ENCODE peak calls at places on chromosomes 3 and 15, in ten cellular contexts. I, L, V, Y, A, N, Z, W, Q and G are unnamed samples.

GRCh38 chr3:148147896-148148295 is 549.8 kb upstream of the AGTR1 start:
- DNase-seq in I (peak), L (no peak), V (no peak), Y (no peak), A (peak), N (no peak), Z (no peak), W (no peak), Q (no peak), G (peak)

GRCh38 chr15:99426431-99427105 is 139.2 kb upstream of the MEF2A start:
- DNase-seq in I (no peak), L (no peak), V (no peak), Y (peak), A (no peak), N (no peak), Z (no peak), W (peak), Q (no peak), G (no peak)

GRCh38 chr3:101928890-101929289 is 79.6 kb downstream of the NFKBIZ start:
- DNase-seq in I (peak), L (peak), V (no peak), Y (no peak), A (peak), N (no peak), Z (peak), W (no peak), Q (no peak), G (peak)

GRCh38 chr15:84889313-84889990 is 5.0 kb downstream of the SLC28A1 start:
- DNase-seq in I (no peak), L (no peak), V (no peak), Y (no peak), A (no peak), N (no peak), Z (no peak), W (no peak), Q (no peak), G (no peak)

GRCh38 chr3:65245133-65246076 is 557.6 kb upstream of the ADAMTS9 start:
- DNase-seq in I (peak), L (no peak), V (no peak), Y (peak), A (peak), N (no peak), Z (peak), W (no peak), Q (no peak), G (peak)

GRCh38 chr3:186824430-186825139 is 17.9 kb upstream of the ADIPOQ start:
- DNase-seq in I (no peak), L (no peak), V (no peak), Y (no peak), A (no peak), N (no peak), Z (no peak), W (peak), Q (no peak), G (no peak)

GRCh38 chr3:191376742-191377141 is 46.4 kb upstream of the UTS2B start:
- DNase-seq in I (peak), L (peak), V (peak), Y (peak), A (peak), N (no peak), Z (peak), W (no peak), Q (no peak), G (peak)

GRCh38 chr3:23203651-23204111 is 554 bp downstream of the UBE2E2 start:
- DNase-seq in I (peak), L (peak), V (no peak), Y (no peak), A (peak), N (peak), Z (peak), W (peak), Q (no peak), G (peak)

GRCh38 chr3:60215952-60216351 is 1035.3 kb downstream of the FHIT start:
- DNase-seq in I (no peak), L (no peak), V (no peak), Y (no peak), A (no peak), N (no peak), Z (no peak), W (no peak), Q (no peak), G (no peak)

GRCh38 chr3:67947808-67948508 is 293.5 kb upstream of the SUCLG2 start:
- DNase-seq in I (no peak), L (peak), V (no peak), Y (no peak), A (no peak), N (no peak), Z (no peak), W (no peak), Q (peak), G (no peak)

GRCh38 chr3:172128852-172129251 is 89.5 kb downstream of the FNDC3B start:
- DNase-seq in I (no peak), L (no peak), V (no peak), Y (no peak), A (no peak), N (no peak), Z (no peak), W (no peak), Q (no peak), G (no peak)

GRCh38 chr3:48088056-48088748 is 72.0 kb upstream of the MAP4 start:
- DNase-seq in I (no peak), L (no peak), V (no peak), Y (no peak), A (peak), N (no peak), Z (no peak), W (no peak), Q (no peak), G (peak)

GRCh38 chr3:134092231-134092701 is 62.5 kb upstream of the SLCO2A1 start:
- DNase-seq in I (peak), L (no peak), V (no peak), Y (no peak), A (peak), N (no peak), Z (peak), W (no peak), Q (no peak), G (no peak)

GRCh38 chr3:127680146-127680661 is 7.5 kb downstream of the ABTB1 start:
- DNase-seq in I (no peak), L (no peak), V (no peak), Y (no peak), A (no peak), N (no peak), Z (no peak), W (peak), Q (no peak), G (no peak)

GRCh38 chr3:59388555-59389280 is 338.9 kb upstream of the CFAP20DC start:
- DNase-seq in I (no peak), L (peak), V (no peak), Y (no peak), A (no peak), N (no peak), Z (no peak), W (no peak), Q (no peak), G (no peak)

GRCh38 chr3:125440559-125440955 is 65.4 kb upstream of the ZNF148 start:
- DNase-seq in I (no peak), L (peak), V (no peak), Y (peak), A (no peak), N (no peak), Z (no peak), W (no peak), Q (no peak), G (no peak)

GRCh38 chr3:31369637-31370036 is 163.1 kb upstream of the STT3B start:
- DNase-seq in I (peak), L (peak), V (no peak), Y (no peak), A (peak), N (no peak), Z (peak), W (no peak), Q (no peak), G (peak)

GRCh38 chr15:48710952-48711495 is 65.5 kb upstream of the FBN1 start:
- DNase-seq in I (no peak), L (no peak), V (no peak), Y (no peak), A (no peak), N (no peak), Z (no peak), W (no peak), Q (no peak), G (no peak)

GRCh38 chr3:181252626-181253025 is 263.1 kb upstream of the DNAJC19 start:
- DNase-seq in I (no peak), L (no peak), V (no peak), Y (no peak), A (no peak), N (no peak), Z (no peak), W (no peak), Q (no peak), G (no peak)

GRCh38 chr15:50707878-50708427 is 21.4 kb upstream of the TRPM7 start:
- DNase-seq in I (no peak), L (no peak), V (no peak), Y (no peak), A (no peak), N (no peak), Z (no peak), W (no peak), Q (no peak), G (no peak)

GRCh38 chr3:125428216-125428830 is 53.2 kb upstream of the ZNF148 start:
- DNase-seq in I (no peak), L (no peak), V (no peak), Y (no peak), A (no peak), N (no peak), Z (no peak), W (no peak), Q (no peak), G (no peak)

GRCh38 chr15:35289029-35289617 is 204.0 kb upstream of the NANOGP8 start:
- DNase-seq in I (peak), L (peak), V (peak), Y (peak), A (peak), N (peak), Z (peak), W (no peak), Q (no peak), G (peak)

GRCh38 chr3:114436182-114436581 is 142.4 kb downstream of the TIGIT start:
- DNase-seq in I (no peak), L (no peak), V (no peak), Y (no peak), A (no peak), N (no peak), Z (no peak), W (no peak), Q (no peak), G (no peak)

GRCh38 chr3:111917300-111917699 is 58.2 kb downstream of the PHLDB2 start:
- DNase-seq in I (peak), L (peak), V (no peak), Y (no peak), A (peak), N (peak), Z (peak), W (no peak), Q (no peak), G (no peak)

DNA sequence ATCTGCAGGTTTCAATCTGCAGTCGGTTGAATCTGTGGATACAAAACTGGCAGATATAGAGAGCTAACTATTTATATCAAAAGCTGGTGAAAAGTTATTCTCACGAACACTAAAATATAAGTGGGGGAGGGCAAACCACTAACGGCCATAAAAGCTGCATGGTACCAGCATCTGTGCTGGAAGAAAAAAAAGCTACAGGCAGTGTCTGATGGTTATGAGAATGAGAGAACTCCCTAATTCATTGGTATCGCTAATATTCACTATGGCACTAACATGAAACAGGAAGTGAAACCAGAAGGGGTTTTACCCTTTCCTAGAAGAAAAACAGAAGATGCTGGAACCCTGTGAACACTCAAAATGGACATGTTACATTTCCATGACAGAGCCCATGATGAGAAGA is 15.9 kb downstream of the CEP70 start:
- DNase-seq in I (no peak), L (no peak), V (no peak), Y (no peak), A (no peak), N (no peak), Z (no peak), W (no peak), Q (no peak), G (no peak)
- H3K4me3 ChIP-seq in I (no peak), L (no peak), V (no peak), Y (no peak), A (no peak), N (no peak), Z (no peak), W (no peak), Q (no peak), G (no peak)

DNA sequence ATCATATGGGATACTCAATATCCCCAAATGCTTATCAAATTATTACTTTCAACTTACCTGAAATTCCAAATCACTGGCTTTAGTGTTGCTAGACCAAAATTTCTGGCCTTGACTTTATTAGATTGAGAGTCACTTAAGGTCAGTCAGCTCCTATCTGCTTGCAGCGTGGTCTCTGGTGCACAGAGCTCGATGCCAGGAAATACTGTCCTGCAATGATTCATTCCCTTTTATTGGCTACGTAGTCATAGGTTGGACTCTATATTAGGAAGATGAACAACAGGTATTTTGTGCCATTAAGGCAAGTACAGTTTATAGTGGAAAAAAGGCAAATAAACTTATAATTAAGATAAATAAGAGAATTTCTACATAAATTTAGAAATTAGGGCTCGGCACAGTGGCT is 378.6 kb upstream of the MCTP2 start:
- DNase-seq in I (no peak), L (peak), V (no peak), Y (no peak), A (no peak), N (no peak), Z (no peak), W (no peak), Q (no peak), G (no peak)
- H3K4me3 ChIP-seq in I (no peak), L (no peak), V (no peak), Y (no peak), A (no peak), N (no peak), Z (no peak), W (no peak), Q (no peak), G (no peak)

DNA sequence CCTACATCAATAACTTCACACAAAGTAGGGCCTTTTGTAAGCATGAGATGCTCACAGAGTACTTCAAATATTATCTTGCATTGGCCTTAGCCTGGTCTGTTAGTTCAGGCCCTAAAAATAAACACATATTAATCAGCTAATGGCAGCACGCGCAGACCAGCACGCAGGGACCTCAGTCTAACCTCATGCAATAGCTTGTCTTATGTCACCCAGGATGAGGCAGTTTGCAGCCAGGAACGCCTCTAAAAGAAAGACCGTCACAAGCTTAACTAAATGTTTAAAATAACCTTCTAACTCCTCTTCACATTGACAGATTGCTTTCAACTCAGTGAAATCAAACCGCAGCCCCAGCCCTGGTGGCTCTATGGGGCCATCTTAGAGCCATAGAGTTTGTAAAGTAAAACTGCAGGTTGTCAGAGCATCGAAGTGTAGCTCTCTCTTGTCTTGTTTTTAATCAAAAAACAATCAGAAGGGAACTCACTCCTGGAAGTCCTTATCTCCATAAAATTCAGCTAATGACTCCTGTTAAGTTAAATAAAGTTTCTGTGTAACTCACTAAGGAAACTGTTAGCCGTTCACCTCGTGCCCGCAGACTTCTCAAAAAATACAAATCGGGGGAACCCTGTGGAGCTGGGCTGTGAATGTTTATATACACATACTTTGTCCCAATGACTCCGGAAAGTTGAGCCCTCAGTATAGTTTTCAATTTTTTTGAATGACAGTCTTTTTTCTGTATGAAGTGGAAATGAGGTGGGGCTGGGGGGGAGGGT is 212.6 kb downstream of the CDIN1 start:
- DNase-seq in I (no peak), L (no peak), V (no peak), Y (no peak), A (no peak), N (no peak), Z (peak), W (no peak), Q (no peak), G (no peak)
- H3K4me3 ChIP-seq in I (no peak), L (no peak), V (no peak), Y (no peak), A (no peak), N (no peak), Z (peak), W (no peak), Q (no peak), G (no peak)

DNA sequence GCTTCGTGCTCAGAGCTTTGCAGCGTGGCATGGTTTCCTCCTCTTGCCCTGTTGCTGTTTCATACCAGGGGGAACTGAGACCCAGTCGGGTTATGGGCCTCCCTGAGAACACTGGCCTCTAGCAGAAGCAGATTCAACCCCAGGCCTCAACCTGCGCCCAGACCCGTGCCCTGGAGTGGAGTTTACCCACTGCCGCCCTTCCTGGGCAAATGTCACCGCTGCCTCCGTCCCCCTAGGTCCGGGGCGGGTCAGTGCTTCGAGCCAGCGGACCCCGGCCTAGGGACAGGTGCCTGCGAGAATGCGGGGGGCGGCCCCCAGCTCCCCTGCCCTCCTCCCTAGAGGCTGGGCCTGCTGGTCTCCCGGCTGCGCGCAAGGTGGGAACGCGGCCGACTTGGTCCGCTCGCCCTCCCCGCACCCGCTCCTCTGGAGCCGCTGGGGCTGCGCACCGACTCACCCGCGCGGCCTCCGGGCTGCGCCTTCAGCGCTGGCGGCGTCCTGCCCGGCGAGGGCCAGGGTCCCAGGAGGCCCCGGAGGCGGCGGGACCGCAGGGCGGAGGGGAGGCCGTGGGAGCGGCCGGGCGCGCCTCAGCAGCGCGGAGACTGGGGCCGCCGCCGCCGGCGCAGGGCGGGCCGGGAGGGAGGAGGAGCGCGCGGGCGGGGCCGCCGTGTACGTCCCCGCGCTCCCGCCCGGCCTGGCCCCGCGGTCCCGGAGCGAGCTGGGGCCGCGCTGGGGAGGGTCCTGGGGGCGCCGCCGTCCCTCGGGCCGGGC is at the start of gene PIGZ:
- DNase-seq in I (peak), L (peak), V (no peak), Y (peak), A (peak), N (no peak), Z (no peak), W (no peak), Q (peak), G (peak)
- H3K4me3 ChIP-seq in I (peak), L (peak), V (peak), Y (peak), A (peak), N (peak), Z (peak), W (peak), Q (no peak), G (peak)